ENCODE peak calls at places on chromosomes 1 and 21, in six cellular contexts. One of them, this sample, is unnamed.

GRCh38 chr1:213985181-213986019 is 2.4 kb upstream of the PROX1 start:
- DNase-seq in hepatocyte: peak
- DNase-seq in AG10803: no peak
- DNase-seq in esophagus squamous epithelium: no peak
- DNase-seq in retinal pigment epithelial cell: no peak
- DNase-seq in Panc1: no peak
- DNase-seq in this sample: no peak

GRCh38 chr1:203318229-203318517 is 12.9 kb downstream of the BTG2 start:
- DNase-seq in hepatocyte: no peak
- DNase-seq in AG10803: no peak
- DNase-seq in esophagus squamous epithelium: no peak
- DNase-seq in retinal pigment epithelial cell: no peak
- DNase-seq in Panc1: no peak
- DNase-seq in this sample: no peak

GRCh38 chr1:62228883-62229187 is 34.2 kb downstream of the L1TD1 start:
- DNase-seq in hepatocyte: no peak
- DNase-seq in AG10803: no peak
- DNase-seq in esophagus squamous epithelium: no peak
- DNase-seq in retinal pigment epithelial cell: no peak
- DNase-seq in Panc1: no peak
- DNase-seq in this sample: no peak

GRCh38 chr1:53562983-53563379 is 103.8 kb downstream of the DMRTB1 start:
- DNase-seq in hepatocyte: no peak
- DNase-seq in AG10803: no peak
- DNase-seq in esophagus squamous epithelium: no peak
- DNase-seq in retinal pigment epithelial cell: no peak
- DNase-seq in Panc1: no peak
- DNase-seq in this sample: no peak

GRCh38 chr1:119758584-119758983 is 10.1 kb downstream of the HMGCS2 start:
- DNase-seq in hepatocyte: no peak
- DNase-seq in AG10803: no peak
- DNase-seq in esophagus squamous epithelium: no peak
- DNase-seq in retinal pigment epithelial cell: no peak
- DNase-seq in Panc1: no peak
- DNase-seq in this sample: no peak

GRCh38 chr1:39087109-39087834 is 61.1 kb downstream of the NDUFS5 start:
- DNase-seq in hepatocyte: no peak
- DNase-seq in AG10803: peak
- DNase-seq in esophagus squamous epithelium: no peak
- DNase-seq in retinal pigment epithelial cell: no peak
- DNase-seq in Panc1: no peak
- DNase-seq in this sample: no peak

GRCh38 chr1:20589331-20590312 is 725 bp downstream of the CDA start:
- DNase-seq in hepatocyte: peak
- DNase-seq in AG10803: peak
- DNase-seq in esophagus squamous epithelium: no peak
- DNase-seq in retinal pigment epithelial cell: no peak
- DNase-seq in Panc1: no peak
- DNase-seq in this sample: no peak

GRCh38 chr1:115337633-115338456 is at the start of gene NGF:
- DNase-seq in hepatocyte: peak
- DNase-seq in AG10803: peak
- DNase-seq in esophagus squamous epithelium: no peak
- DNase-seq in retinal pigment epithelial cell: no peak
- DNase-seq in Panc1: no peak
- DNase-seq in this sample: no peak

GRCh38 chr1:55195523-55196233 is 19.5 kb downstream of the USP24 start:
- DNase-seq in hepatocyte: no peak
- DNase-seq in AG10803: peak
- DNase-seq in esophagus squamous epithelium: no peak
- DNase-seq in retinal pigment epithelial cell: no peak
- DNase-seq in Panc1: no peak
- DNase-seq in this sample: no peak

GRCh38 chr1:228185641-228185965 is 20.0 kb downstream of the IBA57 start:
- DNase-seq in hepatocyte: no peak
- DNase-seq in AG10803: no peak
- DNase-seq in esophagus squamous epithelium: no peak
- DNase-seq in retinal pigment epithelial cell: no peak
- DNase-seq in Panc1: no peak
- DNase-seq in this sample: no peak

GRCh38 chr21:38165466-38166213 is 91.2 kb upstream of the KCNJ15 start:
- DNase-seq in hepatocyte: peak
- DNase-seq in AG10803: peak
- DNase-seq in esophagus squamous epithelium: no peak
- DNase-seq in retinal pigment epithelial cell: no peak
- DNase-seq in Panc1: no peak
- DNase-seq in this sample: peak

GRCh38 chr1:79255421-79255820 is 248.9 kb upstream of the ADGRL4 start:
- DNase-seq in hepatocyte: no peak
- DNase-seq in AG10803: no peak
- DNase-seq in esophagus squamous epithelium: no peak
- DNase-seq in retinal pigment epithelial cell: no peak
- DNase-seq in Panc1: no peak
- DNase-seq in this sample: no peak

GRCh38 chr1:22259581-22260282 is 116.8 kb upstream of the WNT4 start:
- DNase-seq in hepatocyte: peak
- DNase-seq in AG10803: no peak
- DNase-seq in esophagus squamous epithelium: no peak
- DNase-seq in retinal pigment epithelial cell: no peak
- DNase-seq in Panc1: no peak
- DNase-seq in this sample: no peak

GRCh38 chr1:174931214-174931613 is 68.5 kb upstream of the CACYBP start:
- DNase-seq in hepatocyte: no peak
- DNase-seq in AG10803: no peak
- DNase-seq in esophagus squamous epithelium: no peak
- DNase-seq in retinal pigment epithelial cell: no peak
- DNase-seq in Panc1: no peak
- DNase-seq in this sample: no peak

GRCh38 chr1:203052556-203053059 is 26.3 kb downstream of the PPFIA4 start:
- DNase-seq in hepatocyte: no peak
- DNase-seq in AG10803: no peak
- DNase-seq in esophagus squamous epithelium: no peak
- DNase-seq in retinal pigment epithelial cell: no peak
- DNase-seq in Panc1: no peak
- DNase-seq in this sample: no peak

GRCh38 chr1:216665381-216665780 is 57.8 kb downstream of the ESRRG start:
- DNase-seq in hepatocyte: peak
- DNase-seq in AG10803: peak
- DNase-seq in esophagus squamous epithelium: no peak
- DNase-seq in retinal pigment epithelial cell: no peak
- DNase-seq in Panc1: no peak
- DNase-seq in this sample: no peak

GRCh38 chr1:85496881-85497582 is 32.1 kb upstream of the DDAH1 start:
- DNase-seq in hepatocyte: no peak
- DNase-seq in AG10803: peak
- DNase-seq in esophagus squamous epithelium: no peak
- DNase-seq in retinal pigment epithelial cell: no peak
- DNase-seq in Panc1: no peak
- DNase-seq in this sample: no peak

GRCh38 chr1:109959974-109960744 is 24.4 kb upstream of the AHCYL1 start:
- DNase-seq in hepatocyte: peak
- DNase-seq in AG10803: peak
- DNase-seq in esophagus squamous epithelium: no peak
- DNase-seq in retinal pigment epithelial cell: no peak
- DNase-seq in Panc1: peak
- DNase-seq in this sample: peak

GRCh38 chr1:34889705-34890104 is 30.2 kb upstream of the SMIM12 start:
- DNase-seq in hepatocyte: no peak
- DNase-seq in AG10803: no peak
- DNase-seq in esophagus squamous epithelium: no peak
- DNase-seq in retinal pigment epithelial cell: no peak
- DNase-seq in Panc1: no peak
- DNase-seq in this sample: no peak

GRCh38 chr1:15833069-15833679 is 14.3 kb upstream of the SPEN start:
- DNase-seq in hepatocyte: no peak
- DNase-seq in AG10803: peak
- DNase-seq in esophagus squamous epithelium: no peak
- DNase-seq in retinal pigment epithelial cell: no peak
- DNase-seq in Panc1: no peak
- DNase-seq in this sample: no peak

GRCh38 chr1:239308701-239309333 is 77.6 kb upstream of the CHRM3 start:
- DNase-seq in hepatocyte: peak
- DNase-seq in AG10803: no peak
- DNase-seq in esophagus squamous epithelium: no peak
- DNase-seq in retinal pigment epithelial cell: no peak
- DNase-seq in Panc1: peak
- DNase-seq in this sample: peak

GRCh38 chr21:42735944-42736343 is 82.5 kb downstream of the PDE9A start:
- DNase-seq in hepatocyte: no peak
- DNase-seq in AG10803: no peak
- DNase-seq in esophagus squamous epithelium: no peak
- DNase-seq in retinal pigment epithelial cell: no peak
- DNase-seq in Panc1: no peak
- DNase-seq in this sample: no peak

GRCh38 chr1:172931846-172932245 is 118.9 kb downstream of the TNFSF18 start:
- DNase-seq in hepatocyte: no peak
- DNase-seq in AG10803: no peak
- DNase-seq in esophagus squamous epithelium: no peak
- DNase-seq in retinal pigment epithelial cell: no peak
- DNase-seq in Panc1: no peak
- DNase-seq in this sample: no peak

GRCh38 chr21:42317826-42318746 is 2.9 kb upstream of the TFF3 start:
- DNase-seq in hepatocyte: no peak
- DNase-seq in AG10803: no peak
- DNase-seq in esophagus squamous epithelium: no peak
- DNase-seq in retinal pigment epithelial cell: no peak
- DNase-seq in Panc1: no peak
- DNase-seq in this sample: no peak

GRCh38 chr1:15411593-15412487 is 2.2 kb downstream of the EFHD2 start:
- DNase-seq in hepatocyte: no peak
- DNase-seq in AG10803: no peak
- DNase-seq in esophagus squamous epithelium: peak
- DNase-seq in retinal pigment epithelial cell: no peak
- DNase-seq in Panc1: no peak
- DNase-seq in this sample: no peak

GRCh38 chr1:200527670-200528069 is 92.9 kb downstream of the KIF14 start:
- DNase-seq in hepatocyte: no peak
- DNase-seq in AG10803: no peak
- DNase-seq in esophagus squamous epithelium: no peak
- DNase-seq in retinal pigment epithelial cell: no peak
- DNase-seq in Panc1: no peak
- DNase-seq in this sample: no peak

GRCh38 chr1:4509206-4509605 is 145.2 kb upstream of the AJAP1 start:
- DNase-seq in hepatocyte: no peak
- DNase-seq in AG10803: no peak
- DNase-seq in esophagus squamous epithelium: no peak
- DNase-seq in retinal pigment epithelial cell: no peak
- DNase-seq in Panc1: no peak
- DNase-seq in this sample: no peak
- TF ChIP-seq CTCF in hepatocyte: no peak
- TF ChIP-seq CTCF in AG10803: no peak
- TF ChIP-seq CTCF in esophagus squamous epithelium: no peak
- TF ChIP-seq CTCF in retinal pigment epithelial cell: no peak
- TF ChIP-seq CTCF in Panc1: no peak
- TF ChIP-seq CTCF in this sample: no peak

DNA sequence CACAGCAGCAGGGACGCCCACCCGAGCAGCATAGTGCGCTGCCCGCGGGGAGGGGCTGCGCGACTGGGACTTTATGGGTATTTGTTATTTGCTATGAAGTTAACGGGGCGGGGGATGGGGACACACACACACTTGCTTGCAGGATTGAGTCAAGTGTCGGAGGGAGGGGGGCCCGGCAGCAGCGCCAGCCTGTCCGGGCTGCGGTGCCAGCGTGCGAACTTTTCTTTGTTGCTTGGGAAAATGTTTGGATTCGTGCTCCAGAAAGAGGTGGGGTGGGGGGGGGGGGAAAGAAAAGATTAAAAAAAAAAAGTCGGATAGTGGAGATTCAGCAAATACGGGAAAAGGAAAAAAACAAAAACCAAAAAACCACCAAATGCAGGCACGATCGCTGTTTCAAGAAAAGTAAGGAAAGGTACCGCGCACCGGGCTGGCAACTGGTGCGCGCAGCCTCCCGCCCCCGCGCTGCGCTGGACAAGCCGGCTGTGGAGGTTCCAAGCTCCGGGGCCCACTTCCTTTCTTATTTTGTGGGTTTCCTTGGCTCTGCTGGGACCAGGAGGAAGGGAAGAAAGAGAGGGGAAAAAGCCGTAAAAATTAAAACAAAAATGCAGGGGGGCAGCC is 419 bp downstream of the ADAMTS5 start:
- DNase-seq in hepatocyte: peak
- DNase-seq in AG10803: peak
- DNase-seq in esophagus squamous epithelium: no peak
- DNase-seq in retinal pigment epithelial cell: no peak
- DNase-seq in Panc1: no peak
- DNase-seq in this sample: no peak
- H3K4me3 ChIP-seq in hepatocyte: peak
- H3K4me3 ChIP-seq in AG10803: peak
- H3K4me3 ChIP-seq in esophagus squamous epithelium: peak
- H3K4me3 ChIP-seq in retinal pigment epithelial cell: peak
- H3K4me3 ChIP-seq in Panc1: peak
- H3K4me3 ChIP-seq in this sample: peak

GRCh38 chr1:193143285-193143684 is 21.5 kb downstream of the CDC73 start:
- DNase-seq in hepatocyte: peak
- DNase-seq in AG10803: peak
- DNase-seq in esophagus squamous epithelium: no peak
- DNase-seq in retinal pigment epithelial cell: no peak
- DNase-seq in Panc1: no peak
- DNase-seq in this sample: no peak
- TF ChIP-seq CTCF in hepatocyte: peak
- TF ChIP-seq CTCF in AG10803: peak
- TF ChIP-seq CTCF in esophagus squamous epithelium: no peak
- TF ChIP-seq CTCF in retinal pigment epithelial cell: peak
- TF ChIP-seq CTCF in Panc1: peak
- TF ChIP-seq CTCF in this sample: no peak

GRCh38 chr1:219797009-219797408 is 131.3 kb downstream of the SLC30A10 start:
- DNase-seq in hepatocyte: no peak
- DNase-seq in AG10803: no peak
- DNase-seq in esophagus squamous epithelium: no peak
- DNase-seq in retinal pigment epithelial cell: no peak
- DNase-seq in Panc1: no peak
- DNase-seq in this sample: no peak

GRCh38 chr1:219790834-219791615 is 137.3 kb downstream of the SLC30A10 start:
- DNase-seq in hepatocyte: no peak
- DNase-seq in AG10803: peak
- DNase-seq in esophagus squamous epithelium: no peak
- DNase-seq in retinal pigment epithelial cell: no peak
- DNase-seq in Panc1: no peak
- DNase-seq in this sample: no peak

GRCh38 chr1:219791766-219792165 is 136.6 kb downstream of the SLC30A10 start:
- DNase-seq in hepatocyte: no peak
- DNase-seq in AG10803: no peak
- DNase-seq in esophagus squamous epithelium: no peak
- DNase-seq in retinal pigment epithelial cell: no peak
- DNase-seq in Panc1: no peak
- DNase-seq in this sample: no peak

GRCh38 chr1:219792337-219793021 is 135.9 kb downstream of the SLC30A10 start:
- DNase-seq in hepatocyte: no peak
- DNase-seq in AG10803: peak
- DNase-seq in esophagus squamous epithelium: no peak
- DNase-seq in retinal pigment epithelial cell: no peak
- DNase-seq in Panc1: no peak
- DNase-seq in this sample: peak

GRCh38 chr1:219794085-219794743 is 134.1 kb downstream of the SLC30A10 start:
- DNase-seq in hepatocyte: no peak
- DNase-seq in AG10803: no peak
- DNase-seq in esophagus squamous epithelium: no peak
- DNase-seq in retinal pigment epithelial cell: no peak
- DNase-seq in Panc1: no peak
- DNase-seq in this sample: no peak
- H3K4me3 ChIP-seq in hepatocyte: no peak
- H3K4me3 ChIP-seq in AG10803: no peak
- H3K4me3 ChIP-seq in esophagus squamous epithelium: no peak
- H3K4me3 ChIP-seq in retinal pigment epithelial cell: no peak
- H3K4me3 ChIP-seq in Panc1: no peak
- H3K4me3 ChIP-seq in this sample: no peak

GRCh38 chr1:245512980-245513578 is 358.3 kb downstream of the KIF26B start:
- DNase-seq in hepatocyte: no peak
- DNase-seq in AG10803: peak
- DNase-seq in esophagus squamous epithelium: no peak
- DNase-seq in retinal pigment epithelial cell: no peak
- DNase-seq in Panc1: no peak
- DNase-seq in this sample: no peak
- TF ChIP-seq CTCF in hepatocyte: peak
- TF ChIP-seq CTCF in AG10803: peak
- TF ChIP-seq CTCF in esophagus squamous epithelium: no peak
- TF ChIP-seq CTCF in retinal pigment epithelial cell: no peak
- TF ChIP-seq CTCF in Panc1: no peak
- TF ChIP-seq CTCF in this sample: peak